ENCODE peak calls at places on chromosomes 16 and 17, in eight cellular contexts. One of them, this sample, is unnamed.

GRCh38 chr17:76811028-76811427 is 57.2 kb upstream of the MGAT5B start:
- DNase-seq in tibial nerve: no peak
- DNase-seq in H9: no peak
- DNase-seq in hepatocyte: no peak
- DNase-seq in pancreas: no peak
- DNase-seq in cardiac muscle cell: no peak
- DNase-seq in IMR-90: no peak
- DNase-seq in OCI-LY7: no peak
- DNase-seq in this sample: no peak

GRCh38 chr17:62161405-62162148 is 96.5 kb upstream of the MED13 start:
- DNase-seq in tibial nerve: no peak
- DNase-seq in H9: no peak
- DNase-seq in hepatocyte: no peak
- DNase-seq in pancreas: no peak
- DNase-seq in cardiac muscle cell: no peak
- DNase-seq in IMR-90: no peak
- DNase-seq in OCI-LY7: no peak
- DNase-seq in this sample: no peak

GRCh38 chr16:5693426-5693825 is 595.8 kb upstream of the EEF2KMT start:
- DNase-seq in tibial nerve: no peak
- DNase-seq in H9: no peak
- DNase-seq in hepatocyte: no peak
- DNase-seq in pancreas: no peak
- DNase-seq in cardiac muscle cell: no peak
- DNase-seq in IMR-90: no peak
- DNase-seq in OCI-LY7: no peak
- DNase-seq in this sample: no peak

GRCh38 chr17:12627177-12627629 is 38.5 kb upstream of the MYOCD start:
- DNase-seq in tibial nerve: peak; percentile 24
- DNase-seq in H9: no peak
- DNase-seq in hepatocyte: peak; percentile 77
- DNase-seq in pancreas: no peak
- DNase-seq in cardiac muscle cell: peak; percentile 60
- DNase-seq in IMR-90: peak; percentile 100
- DNase-seq in OCI-LY7: no peak
- DNase-seq in this sample: peak; percentile 68

GRCh38 chr16:2199095-2199494 is 2.7 kb upstream of the CASKIN1 start:
- DNase-seq in tibial nerve: no peak
- DNase-seq in H9: no peak
- DNase-seq in hepatocyte: no peak
- DNase-seq in pancreas: no peak
- DNase-seq in cardiac muscle cell: no peak
- DNase-seq in IMR-90: no peak
- DNase-seq in OCI-LY7: no peak
- DNase-seq in this sample: no peak

GRCh38 chr16:4200781-4201137 is 41.1 kb downstream of the SRL start:
- DNase-seq in tibial nerve: no peak
- DNase-seq in H9: no peak
- DNase-seq in hepatocyte: no peak
- DNase-seq in pancreas: no peak
- DNase-seq in cardiac muscle cell: peak; percentile 54
- DNase-seq in IMR-90: peak; percentile 51
- DNase-seq in OCI-LY7: no peak
- DNase-seq in this sample: no peak

GRCh38 chr17:41519501-41520224 is 973 bp upstream of the KRT15 start:
- DNase-seq in tibial nerve: no peak
- DNase-seq in H9: no peak
- DNase-seq in hepatocyte: no peak
- DNase-seq in pancreas: peak; percentile 60
- DNase-seq in cardiac muscle cell: no peak
- DNase-seq in IMR-90: no peak
- DNase-seq in OCI-LY7: no peak
- DNase-seq in this sample: no peak

GRCh38 chr16:59688006-59688405 is 953.9 kb upstream of the GOT2 start:
- DNase-seq in tibial nerve: no peak
- DNase-seq in H9: no peak
- DNase-seq in hepatocyte: no peak
- DNase-seq in pancreas: no peak
- DNase-seq in cardiac muscle cell: no peak
- DNase-seq in IMR-90: no peak
- DNase-seq in OCI-LY7: no peak
- DNase-seq in this sample: no peak

GRCh38 chr16:87086575-87086974 is 230.6 kb downstream of the C16orf95 start:
- DNase-seq in tibial nerve: no peak
- DNase-seq in H9: no peak
- DNase-seq in hepatocyte: no peak
- DNase-seq in pancreas: no peak
- DNase-seq in cardiac muscle cell: peak; percentile 20
- DNase-seq in IMR-90: peak; percentile 54
- DNase-seq in OCI-LY7: no peak
- DNase-seq in this sample: no peak

GRCh38 chr16:19245326-19245925 is 40.1 kb upstream of the CLEC19A start:
- DNase-seq in tibial nerve: no peak
- DNase-seq in H9: no peak
- DNase-seq in hepatocyte: peak; percentile 54
- DNase-seq in pancreas: no peak
- DNase-seq in cardiac muscle cell: no peak
- DNase-seq in IMR-90: no peak
- DNase-seq in OCI-LY7: no peak
- DNase-seq in this sample: no peak

GRCh38 chr17:83090424-83091256 is 11.2 kb downstream of the METRNL start:
- DNase-seq in tibial nerve: no peak
- DNase-seq in H9: no peak
- DNase-seq in hepatocyte: no peak
- DNase-seq in pancreas: no peak
- DNase-seq in cardiac muscle cell: no peak
- DNase-seq in IMR-90: no peak
- DNase-seq in OCI-LY7: no peak
- DNase-seq in this sample: no peak

GRCh38 chr16:86211800-86212199 is 298.5 kb upstream of the FOXF1 start:
- DNase-seq in tibial nerve: no peak
- DNase-seq in H9: no peak
- DNase-seq in hepatocyte: no peak
- DNase-seq in pancreas: no peak
- DNase-seq in cardiac muscle cell: no peak
- DNase-seq in IMR-90: no peak
- DNase-seq in OCI-LY7: peak; percentile 30
- DNase-seq in this sample: no peak

GRCh38 chr17:63635787-63636186 is 13.6 kb downstream of the MAP3K3 start:
- DNase-seq in tibial nerve: no peak
- DNase-seq in H9: no peak
- DNase-seq in hepatocyte: no peak
- DNase-seq in pancreas: no peak
- DNase-seq in cardiac muscle cell: no peak
- DNase-seq in IMR-90: no peak
- DNase-seq in OCI-LY7: no peak
- DNase-seq in this sample: no peak

GRCh38 chr17:82384730-82385429 is 13.3 kb downstream of the UTS2R start:
- DNase-seq in tibial nerve: peak; percentile 48
- DNase-seq in H9: peak; percentile 64
- DNase-seq in hepatocyte: no peak
- DNase-seq in pancreas: peak; percentile 89
- DNase-seq in cardiac muscle cell: no peak
- DNase-seq in IMR-90: peak; percentile 41
- DNase-seq in OCI-LY7: peak; percentile 31
- DNase-seq in this sample: no peak

GRCh38 chr17:4881761-4882555 is 17.4 kb upstream of the C17orf107 start:
- DNase-seq in tibial nerve: no peak
- DNase-seq in H9: peak; percentile 88
- DNase-seq in hepatocyte: peak; percentile 88
- DNase-seq in pancreas: peak; percentile 73
- DNase-seq in cardiac muscle cell: peak; percentile 45
- DNase-seq in IMR-90: peak; percentile 12
- DNase-seq in OCI-LY7: peak; percentile 65
- DNase-seq in this sample: peak; percentile 71

GRCh38 chr17:32127156-32127897 is 15.0 kb upstream of the RHOT1 start:
- DNase-seq in tibial nerve: peak; percentile 70
- DNase-seq in H9: peak; percentile 71
- DNase-seq in hepatocyte: peak; percentile 87
- DNase-seq in pancreas: peak; percentile 51
- DNase-seq in cardiac muscle cell: peak; percentile 80
- DNase-seq in IMR-90: peak; percentile 54
- DNase-seq in OCI-LY7: peak; percentile 64
- DNase-seq in this sample: peak; percentile 76

GRCh38 chr16:47045023-47045422 is 71.5 kb upstream of the DNAJA2 start:
- DNase-seq in tibial nerve: no peak
- DNase-seq in H9: no peak
- DNase-seq in hepatocyte: no peak
- DNase-seq in pancreas: no peak
- DNase-seq in cardiac muscle cell: peak; percentile 41
- DNase-seq in IMR-90: no peak
- DNase-seq in OCI-LY7: no peak
- DNase-seq in this sample: no peak

GRCh38 chr16:47045459-47045858 is 72.0 kb upstream of the DNAJA2 start:
- DNase-seq in tibial nerve: no peak
- DNase-seq in H9: no peak
- DNase-seq in hepatocyte: no peak
- DNase-seq in pancreas: no peak
- DNase-seq in cardiac muscle cell: peak; percentile 28
- DNase-seq in IMR-90: no peak
- DNase-seq in OCI-LY7: no peak
- DNase-seq in this sample: no peak

GRCh38 chr16:47046726-47047602 is 73.5 kb upstream of the DNAJA2 start:
- DNase-seq in tibial nerve: no peak
- DNase-seq in H9: no peak
- DNase-seq in hepatocyte: no peak
- DNase-seq in pancreas: no peak
- DNase-seq in cardiac muscle cell: no peak
- DNase-seq in IMR-90: no peak
- DNase-seq in OCI-LY7: no peak
- DNase-seq in this sample: no peak

GRCh38 chr16:47043970-47044684 is 70.7 kb upstream of the DNAJA2 start:
- DNase-seq in tibial nerve: no peak
- DNase-seq in H9: no peak
- DNase-seq in hepatocyte: no peak
- DNase-seq in pancreas: no peak
- DNase-seq in cardiac muscle cell: no peak
- DNase-seq in IMR-90: no peak
- DNase-seq in OCI-LY7: no peak
- DNase-seq in this sample: no peak

GRCh38 chr16:47043200-47043599 is 69.7 kb upstream of the DNAJA2 start:
- DNase-seq in tibial nerve: no peak
- DNase-seq in H9: no peak
- DNase-seq in hepatocyte: no peak
- DNase-seq in pancreas: no peak
- DNase-seq in cardiac muscle cell: no peak
- DNase-seq in IMR-90: no peak
- DNase-seq in OCI-LY7: no peak
- DNase-seq in this sample: no peak
- TF ChIP-seq CTCF in tibial nerve: no peak
- TF ChIP-seq CTCF in H9: no peak
- TF ChIP-seq CTCF in hepatocyte: no peak
- TF ChIP-seq CTCF in pancreas: no peak
- TF ChIP-seq CTCF in cardiac muscle cell: no peak
- TF ChIP-seq CTCF in IMR-90: no peak
- TF ChIP-seq CTCF in OCI-LY7: no peak
- TF ChIP-seq CTCF in this sample: no peak

GRCh38 chr16:17548825-17549224 is 78.1 kb upstream of the XYLT1 start:
- DNase-seq in tibial nerve: no peak
- DNase-seq in H9: no peak
- DNase-seq in hepatocyte: no peak
- DNase-seq in pancreas: no peak
- DNase-seq in cardiac muscle cell: no peak
- DNase-seq in IMR-90: no peak
- DNase-seq in OCI-LY7: no peak
- DNase-seq in this sample: no peak
- H3K27ac ChIP-seq in tibial nerve: no peak overlapping the region
- H3K27ac ChIP-seq in H9: no peak overlapping the region
- H3K27ac ChIP-seq in hepatocyte: no peak overlapping the region
- H3K27ac ChIP-seq in pancreas: no peak overlapping the region
- H3K27ac ChIP-seq in cardiac muscle cell: no peak overlapping the region
- H3K27ac ChIP-seq in IMR-90: no peak overlapping the region
- H3K27ac ChIP-seq in OCI-LY7: no peak overlapping the region
- H3K27ac ChIP-seq in this sample: no peak overlapping the region

GRCh38 chr16:30899794-30900193 is 3.4 kb downstream of the CTF1 start:
- DNase-seq in tibial nerve: no peak
- DNase-seq in H9: no peak
- DNase-seq in hepatocyte: no peak
- DNase-seq in pancreas: no peak
- DNase-seq in cardiac muscle cell: no peak
- DNase-seq in IMR-90: no peak
- DNase-seq in OCI-LY7: no peak
- DNase-seq in this sample: no peak
- H3K4me1 ChIP-seq in tibial nerve: peaks cover 23% of the 10 kb centered on the region
- H3K4me1 ChIP-seq in H9: peaks cover 3% of the 10 kb centered on the region
- H3K4me1 ChIP-seq in hepatocyte: peaks cover 30% of the 10 kb centered on the region
- H3K4me1 ChIP-seq in pancreas: no peaks in the 10 kb centered on the region
- H3K4me1 ChIP-seq in cardiac muscle cell: peaks cover 8% of the 10 kb centered on the region
- H3K4me1 ChIP-seq in IMR-90: peaks cover 15% of the 10 kb centered on the region
- H3K4me1 ChIP-seq in OCI-LY7: peaks cover 58% of the 10 kb centered on the region
- H3K4me1 ChIP-seq in this sample: peaks cover 7% of the 10 kb centered on the region

GRCh38 chr17:39531252-39531651 is 70.0 kb downstream of the CDK12 start:
- DNase-seq in tibial nerve: no peak
- DNase-seq in H9: no peak
- DNase-seq in hepatocyte: no peak
- DNase-seq in pancreas: no peak
- DNase-seq in cardiac muscle cell: peak; percentile 19
- DNase-seq in IMR-90: no peak
- DNase-seq in OCI-LY7: no peak
- DNase-seq in this sample: no peak

GRCh38 chr17:39525801-39526506 is 64.7 kb downstream of the CDK12 start:
- DNase-seq in tibial nerve: no peak
- DNase-seq in H9: no peak
- DNase-seq in hepatocyte: no peak
- DNase-seq in pancreas: no peak
- DNase-seq in cardiac muscle cell: no peak
- DNase-seq in IMR-90: no peak
- DNase-seq in OCI-LY7: no peak
- DNase-seq in this sample: no peak

GRCh38 chr17:39530513-39530912 is 69.2 kb downstream of the CDK12 start:
- DNase-seq in tibial nerve: no peak
- DNase-seq in H9: no peak
- DNase-seq in hepatocyte: no peak
- DNase-seq in pancreas: no peak
- DNase-seq in cardiac muscle cell: no peak
- DNase-seq in IMR-90: no peak
- DNase-seq in OCI-LY7: no peak
- DNase-seq in this sample: no peak

GRCh38 chr17:39529455-39529854 is 68.2 kb downstream of the CDK12 start:
- DNase-seq in tibial nerve: no peak
- DNase-seq in H9: no peak
- DNase-seq in hepatocyte: no peak
- DNase-seq in pancreas: no peak
- DNase-seq in cardiac muscle cell: no peak
- DNase-seq in IMR-90: no peak
- DNase-seq in OCI-LY7: no peak
- DNase-seq in this sample: no peak

DNA sequence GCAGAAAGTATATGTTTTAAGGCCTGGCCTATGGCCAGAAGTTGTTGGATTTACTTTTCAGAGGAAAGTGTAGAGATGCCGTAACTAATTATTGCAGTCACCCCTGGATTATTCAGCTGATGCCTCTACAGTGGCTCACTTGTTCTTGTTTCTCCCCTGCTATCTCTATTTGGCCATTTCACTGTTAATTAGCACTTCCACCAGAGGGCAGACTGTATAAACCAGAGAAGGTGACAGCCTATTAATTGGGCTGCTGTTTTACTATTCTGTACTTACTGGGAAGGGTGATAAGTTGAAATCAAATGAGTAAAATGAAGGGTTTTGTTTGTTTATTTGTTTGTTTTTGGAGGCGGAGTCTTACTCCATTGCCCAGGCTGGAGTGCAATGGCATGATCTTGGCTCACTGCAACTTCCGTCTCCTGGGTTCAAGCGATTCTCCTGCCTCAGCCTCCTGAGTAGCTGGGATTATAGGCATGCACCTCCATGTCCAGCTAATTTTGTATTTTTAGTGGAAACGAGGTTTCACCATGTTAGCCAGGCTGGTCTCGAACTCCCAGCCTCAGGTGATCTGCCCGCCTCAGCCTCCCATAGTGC is 66.0 kb downstream of the CDK12 start:
- DNase-seq in tibial nerve: no peak
- DNase-seq in H9: no peak
- DNase-seq in hepatocyte: no peak
- DNase-seq in pancreas: no peak
- DNase-seq in cardiac muscle cell: peak; percentile 49
- DNase-seq in IMR-90: no peak
- DNase-seq in OCI-LY7: peak; percentile 39
- DNase-seq in this sample: no peak
- TF ChIP-seq CTCF in tibial nerve: peak; percentile 21
- TF ChIP-seq CTCF in H9: peak; percentile 72
- TF ChIP-seq CTCF in hepatocyte: peak; percentile 39
- TF ChIP-seq CTCF in pancreas: no peak
- TF ChIP-seq CTCF in cardiac muscle cell: peak; percentile 59
- TF ChIP-seq CTCF in IMR-90: peak; percentile 32
- TF ChIP-seq CTCF in OCI-LY7: peak; percentile 78
- TF ChIP-seq CTCF in this sample: no peak